ENCODE peak calls at places on chromosomes 1 and 21, in nine cellular contexts. X, Q, T, N, A, S, G, Y and W are unnamed samples.

GRCh38 chr1:88800382-88801051 is 90.8 kb downstream of the GTF2B start:
- DNase-seq in Q (peak), S (peak), Y (peak), T (no peak), X (no peak), G (no peak), A (peak), N (peak), W (no peak)

GRCh38 chr1:63817152-63817667 is 43.4 kb downstream of the ROR1 start:
- DNase-seq in Y (no peak), A (peak), G (peak), Q (peak), S (no peak), N (no peak), T (no peak), X (no peak), W (no peak)

GRCh38 chr1:21269461-21270085 is 20.7 kb downstream of the ECE1 start:
- DNase-seq in Q (no peak), T (no peak), G (no peak), S (no peak), X (no peak), N (no peak), Y (no peak), A (no peak), W (no peak)

GRCh38 chr21:37484535-37485474 is 118.2 kb downstream of the DYRK1A start:
- DNase-seq in X (no peak), S (peak), Y (no peak), N (peak), Q (no peak), A (no peak), T (no peak), G (no peak), W (no peak)

GRCh38 chr1:209733409-209734192 is 22.3 kb upstream of the TRAF3IP3 start:
- DNase-seq in A (no peak), Q (no peak), N (peak), S (peak), G (no peak), Y (no peak), X (no peak), T (no peak), W (no peak)

GRCh38 chr1:22913421-22913820 is 59.2 kb downstream of the LACTBL1 start:
- DNase-seq in N (no peak), Q (no peak), X (no peak), Y (no peak), T (no peak), G (no peak), A (no peak), S (no peak), W (no peak)

GRCh38 chr1:30520461-30520860 is 202.9 kb downstream of the MATN1 start:
- DNase-seq in A (no peak), X (peak), N (no peak), T (no peak), Y (no peak), Q (no peak), G (peak), S (no peak), W (no peak)

GRCh38 chr1:113199718-113200455 is 126.9 kb downstream of the LRIG2 start:
- DNase-seq in G (no peak), S (no peak), A (peak), X (no peak), N (no peak), T (no peak), Q (peak), Y (no peak), W (no peak)

GRCh38 chr1:177780096-177780700 is 189.7 kb downstream of the SEC16B start:
- DNase-seq in S (peak), Q (no peak), X (no peak), N (peak), T (no peak), G (no peak), Y (peak), A (peak), W (no peak)

DNA sequence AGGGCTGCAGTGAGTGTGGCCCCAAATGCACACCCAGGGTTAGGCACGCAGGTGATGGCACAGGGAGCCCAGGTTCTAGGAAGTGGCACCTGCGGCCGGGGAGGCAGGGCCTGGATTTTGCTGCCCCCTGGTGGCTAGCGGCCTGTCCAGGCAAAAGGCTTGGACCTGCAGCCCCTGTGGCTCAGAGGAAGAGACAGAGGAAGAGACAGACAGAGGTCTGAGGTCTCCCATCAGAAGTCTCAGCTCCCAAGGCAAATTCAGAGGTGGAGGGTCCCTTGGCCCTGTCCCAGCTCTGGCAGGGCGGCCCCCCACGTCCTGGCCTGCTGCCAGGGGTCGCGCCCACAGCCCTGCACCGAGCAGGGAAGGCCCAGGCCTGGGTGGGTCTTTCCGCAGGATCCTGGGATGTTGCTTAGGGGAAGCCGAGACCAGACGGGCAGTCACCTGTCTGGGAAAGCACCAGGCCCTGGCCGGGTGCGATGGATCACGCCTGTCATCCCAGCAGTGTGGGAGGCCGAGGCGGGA is 8.0 kb upstream of the TNFRSF14 start:
- DNase-seq in A (peak), G (peak), T (no peak), X (peak), S (peak), N (peak), Y (peak), Q (peak), W (peak)
- H3K4me3 ChIP-seq in A (no peak), G (peak), T (no peak), X (no peak), S (no peak), N (no peak), Y (peak), Q (no peak), W (peak)

GRCh38 chr1:161121838-161122237 is 3.9 kb downstream of the NIT1 start:
- DNase-seq in S (no peak), X (no peak), G (no peak), Y (peak), T (no peak), Q (no peak), A (no peak), N (no peak), W (no peak)

GRCh38 chr1:161121042-161121441 is 3.1 kb downstream of the NIT1 start:
- DNase-seq in A (no peak), X (no peak), Y (no peak), Q (no peak), G (no peak), S (no peak), T (no peak), N (no peak), W (no peak)

GRCh38 chr1:161117681-161118581 is at the start of the genes NIT1 and PFDN2:
- DNase-seq in Q (peak), X (peak), Y (peak), G (peak), N (peak), T (no peak), S (peak), A (peak), W (peak)

GRCh38 chr1:161119017-161119378 is 1.1 kb downstream of the NIT1 start:
- DNase-seq in Q (peak), A (peak), N (peak), G (peak), S (peak), Y (peak), T (no peak), X (no peak), W (no peak)

DNA sequence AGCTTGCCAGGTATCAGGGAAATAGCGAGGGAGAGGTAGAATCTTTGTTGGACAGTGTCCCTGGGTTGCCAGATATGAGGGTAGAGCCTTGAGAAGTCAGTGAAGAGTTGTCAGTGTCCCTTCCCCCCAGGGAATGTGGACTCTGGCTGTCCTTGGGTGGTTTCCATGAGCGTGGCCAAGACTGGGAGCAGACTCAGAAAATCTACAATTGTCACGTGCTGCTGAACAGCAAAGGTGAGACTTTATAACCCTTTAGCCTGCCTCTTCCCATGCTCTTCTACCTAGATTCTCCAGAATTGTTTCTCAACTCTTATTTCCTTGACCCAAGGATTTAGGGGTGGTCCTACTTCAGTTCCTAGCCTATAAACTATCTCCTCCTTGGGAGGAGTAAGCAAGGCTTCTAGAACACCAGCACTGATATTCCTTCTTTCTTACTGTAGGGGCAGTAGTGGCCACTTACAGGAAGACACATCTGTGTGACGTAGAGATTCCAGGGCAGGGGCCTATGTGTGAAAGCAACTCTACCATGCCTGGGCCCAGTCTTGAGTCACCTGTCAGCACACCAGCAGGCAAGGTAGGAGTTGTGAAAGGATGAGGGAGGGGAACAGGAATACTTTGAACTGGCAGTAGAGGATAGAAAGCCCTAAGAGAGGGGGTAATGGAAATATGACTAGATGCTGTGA is 1.6 kb downstream of the NIT1 start:
- DNase-seq in N (peak), Q (no peak), Y (peak), S (peak), G (no peak), T (no peak), X (no peak), A (peak), W (peak)
- TF ChIP-seq CTCF in N (peak), Q (peak), Y (peak), S (peak), G (no peak), T (peak), X (no peak), A (peak), W (peak)

GRCh38 chr1:29238601-29238964 is 2.3 kb downstream of the PTPRU start:
- DNase-seq in N (no peak), A (no peak), X (no peak), T (no peak), G (no peak), Q (no peak), S (no peak), Y (no peak), W (no peak)
- H3K4me3 ChIP-seq in N (no peak), A (no peak), X (no peak), T (peak), G (peak), Q (peak), S (peak), Y (no peak), W (no peak)

GRCh38 chr1:203343956-203344355 is 7.0 kb downstream of the FMOD start:
- DNase-seq in X (no peak), T (no peak), N (no peak), Y (no peak), A (no peak), S (no peak), Q (no peak), G (no peak), W (no peak)

GRCh38 chr1:203346755-203347102 is 4.2 kb downstream of the FMOD start:
- DNase-seq in T (no peak), A (no peak), Y (no peak), S (no peak), G (no peak), Q (no peak), X (no peak), N (no peak), W (no peak)

GRCh38 chr1:203349757-203350522 is 982 bp downstream of the FMOD start:
- DNase-seq in T (no peak), Y (no peak), G (no peak), N (no peak), X (no peak), Q (no peak), A (no peak), S (no peak), W (no peak)

GRCh38 chr1:203349166-203349565 is 1.8 kb downstream of the FMOD start:
- DNase-seq in G (no peak), Q (no peak), A (no peak), N (no peak), Y (no peak), X (no peak), S (no peak), T (no peak), W (no peak)

DNA sequence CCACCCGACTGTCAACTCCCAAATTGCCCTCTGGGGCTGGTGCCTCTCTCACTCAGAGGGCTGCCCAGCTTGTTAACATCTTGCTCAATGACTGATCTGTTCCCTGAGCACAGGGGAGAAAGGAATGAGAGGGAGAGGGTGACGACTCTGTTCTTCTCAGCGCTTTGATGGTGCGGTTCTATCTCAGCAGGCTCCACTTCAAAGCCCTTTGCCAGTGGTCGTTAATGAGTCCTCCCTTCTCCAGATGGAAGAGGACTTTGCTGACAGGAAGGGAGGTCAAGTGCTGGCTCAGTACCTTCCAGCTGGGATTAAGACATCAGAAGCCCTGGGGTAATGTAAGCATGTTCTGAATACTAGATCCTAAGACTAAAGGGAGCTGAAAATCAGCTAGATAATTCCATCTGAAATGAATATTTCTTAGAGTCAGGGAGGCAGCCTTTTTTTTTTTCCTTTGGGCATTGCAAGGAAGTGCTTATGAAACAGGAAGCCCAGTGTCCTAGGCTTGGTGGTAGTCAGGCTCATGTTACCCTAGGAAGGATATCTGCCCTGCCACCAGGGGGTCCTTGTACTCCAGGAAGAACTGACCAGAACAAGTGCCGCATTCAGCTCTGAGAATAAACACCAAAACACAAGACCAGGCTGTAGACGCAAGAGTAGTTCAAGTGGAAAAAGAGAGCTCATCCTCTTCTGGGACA is 4.7 kb downstream of the FMOD start:
- DNase-seq in S (no peak), A (no peak), Q (no peak), N (no peak), T (no peak), X (no peak), G (no peak), Y (peak), W (no peak)
- TF ChIP-seq CTCF in S (no peak), A (no peak), Q (no peak), N (no peak), T (no peak), X (no peak), G (no peak), Y (no peak), W (no peak)

GRCh38 chr1:26362331-26362730 is 8.4 kb upstream of the CRYBG2 start:
- DNase-seq in G (no peak), N (no peak), Q (no peak), T (no peak), A (no peak), X (no peak), S (no peak), Y (no peak), W (no peak)

GRCh38 chr1:26358411-26359384 is 4.8 kb upstream of the CRYBG2 start:
- DNase-seq in G (peak), Y (peak), A (no peak), T (no peak), X (no peak), Q (no peak), S (peak), N (no peak), W (peak)

GRCh38 chr1:26361605-26362122 is 7.7 kb upstream of the CRYBG2 start:
- DNase-seq in A (peak), Y (no peak), X (no peak), T (no peak), S (no peak), N (no peak), G (no peak), Q (no peak), W (no peak)

GRCh38 chr1:26360807-26361604 is 7.1 kb upstream of the CRYBG2 start:
- DNase-seq in A (peak), G (no peak), X (no peak), Q (no peak), S (no peak), T (no peak), Y (no peak), N (no peak), W (no peak)

GRCh38 chr1:26360051-26360806 is 6.3 kb upstream of the CRYBG2 start:
- DNase-seq in G (no peak), S (no peak), Y (peak), T (no peak), X (no peak), A (peak), N (no peak), Q (no peak), W (no peak)
- H3K4me3 ChIP-seq in G (peak), S (peak), Y (no peak), T (peak), X (no peak), A (peak), N (no peak), Q (peak), W (peak)

GRCh38 chr21:14382835-14383595 is at the start of gene HSPA13:
- DNase-seq in N (peak), T (peak), A (peak), Q (peak), S (peak), X (peak), G (peak), Y (peak), W (peak)
- TF ChIP-seq CTCF in N (no peak), T (peak), A (peak), Q (no peak), S (no peak), X (no peak), G (no peak), Y (no peak), W (no peak)

GRCh38 chr1:172145656-172146055 is 274.8 kb upstream of the C1orf105 start:
- DNase-seq in G (no peak), Q (no peak), A (no peak), S (no peak), X (no peak), N (no peak), T (no peak), Y (no peak), W (no peak)
- H3K4me3 ChIP-seq in G (no peak), Q (peak), A (peak), S (no peak), X (no peak), N (no peak), T (peak), Y (no peak), W (no peak)

GRCh38 chr1:6795661-6796060 is 10.4 kb downstream of the CAMTA1 start:
- DNase-seq in G (no peak), N (peak), Q (no peak), X (no peak), A (no peak), Y (no peak), S (no peak), T (peak), W (no peak)

GRCh38 chr1:6795203-6795602 is 9.9 kb downstream of the CAMTA1 start:
- DNase-seq in X (no peak), T (no peak), Y (no peak), S (no peak), Q (no peak), A (no peak), N (no peak), G (no peak), W (no peak)

GRCh38 chr1:6796095-6796494 is 10.8 kb downstream of the CAMTA1 start:
- DNase-seq in S (no peak), N (no peak), X (no peak), A (no peak), Y (no peak), T (no peak), G (no peak), Q (no peak), W (no peak)

GRCh38 chr1:6790146-6790545 is 4.9 kb downstream of the CAMTA1 start:
- DNase-seq in A (no peak), S (no peak), X (no peak), N (no peak), Y (no peak), Q (no peak), T (no peak), G (no peak), W (no peak)

GRCh38 chr1:6794164-6794563 is 8.9 kb downstream of the CAMTA1 start:
- DNase-seq in T (no peak), G (no peak), N (peak), A (peak), S (peak), Q (no peak), X (no peak), Y (peak), W (no peak)
- TF ChIP-seq CTCF in T (peak), G (no peak), N (peak), A (peak), S (no peak), Q (peak), X (no peak), Y (peak), W (peak)

GRCh38 chr1:6416906-6417305 is 2.8 kb downstream of the HES2 start:
- DNase-seq in Y (no peak), G (no peak), X (no peak), T (no peak), A (no peak), N (no peak), Q (no peak), S (no peak), W (no peak)

GRCh38 chr1:6415979-6416656 is 3.6 kb downstream of the HES2 start:
- DNase-seq in A (no peak), S (no peak), T (no peak), G (no peak), Q (no peak), N (no peak), X (no peak), Y (no peak), W (no peak)

GRCh38 chr1:6412896-6413295 is 6.8 kb downstream of the HES2 start:
- DNase-seq in Y (no peak), G (no peak), S (peak), T (no peak), N (no peak), Q (no peak), X (no peak), A (no peak), W (no peak)

GRCh38 chr1:6414881-6415280 is 4.8 kb downstream of the HES2 start:
- DNase-seq in A (no peak), Q (no peak), G (no peak), T (no peak), S (peak), N (no peak), Y (no peak), X (no peak), W (no peak)

DNA sequence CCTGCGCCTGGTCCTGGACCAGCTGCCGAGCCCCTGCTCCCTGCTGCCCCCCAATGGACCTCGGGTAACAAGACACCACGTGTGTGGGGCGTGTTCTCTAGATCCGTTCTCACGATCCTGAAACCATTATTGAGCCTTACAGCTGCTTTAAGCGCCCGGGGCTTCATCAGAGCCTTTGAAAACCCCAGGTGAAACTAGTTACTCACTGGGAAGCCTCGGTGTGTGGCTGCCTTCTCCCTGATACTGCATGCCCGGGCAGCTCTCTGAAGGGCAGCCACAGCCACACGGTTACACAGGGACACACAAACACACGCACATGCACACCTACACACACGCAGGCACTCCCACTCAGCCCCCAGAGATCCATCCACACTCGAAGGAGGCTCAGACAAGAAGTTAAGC is 5.3 kb downstream of the HES2 start:
- DNase-seq in X (no peak), N (peak), A (peak), Y (peak), G (no peak), T (no peak), Q (peak), S (peak), W (peak)
- H3K4me3 ChIP-seq in X (no peak), N (no peak), A (no peak), Y (no peak), G (no peak), T (no peak), Q (no peak), S (no peak), W (no peak)

GRCh38 chr1:165828581-165829329 is 1.3 kb downstream of the UCK2 start:
- DNase-seq in G (peak), T (peak), X (peak), A (peak), N (peak), Q (peak), Y (peak), S (peak), W (no peak)

GRCh38 chr1:165826565-165826964 is 849 bp upstream of the UCK2 start:
- DNase-seq in T (no peak), X (no peak), G (no peak), A (no peak), Q (no peak), N (no peak), S (no peak), Y (no peak), W (no peak)

GRCh38 chr1:165828103-165828558 is 717 bp downstream of the UCK2 start:
- DNase-seq in Y (peak), Q (peak), G (peak), X (no peak), T (no peak), A (peak), N (peak), S (no peak), W (no peak)

GRCh38 chr1:165829888-165830287 is 2.5 kb downstream of the UCK2 start:
- DNase-seq in N (no peak), A (no peak), Q (no peak), G (no peak), S (no peak), X (no peak), Y (no peak), T (no peak), W (no peak)

GRCh38 chr1:165827199-165828102 is at the start of gene UCK2:
- DNase-seq in Q (peak), S (peak), T (no peak), Y (peak), A (peak), G (peak), N (peak), X (peak), W (peak)
- TF ChIP-seq CTCF in Q (no peak), S (peak), T (no peak), Y (no peak), A (no peak), G (no peak), N (no peak), X (no peak), W (no peak)